ENCODE peak calls at places on chromosomes 16 and 17, in six cellular contexts. K is cardiac muscle cell; T is uterus; S is HepG2; U is prostate gland; Q is naive thymus-derived CD4-positive, alpha-beta T cell. X is an unnamed sample. For H3K4me1, the result is how much of the 10 kb centered on the place peaks cover.

GRCh38 chr17:50206604-50207293 is 5.3 kb upstream of the COL1A1 start:
- DNase-seq in Q (no peak), S (no peak), K (peak), U (no peak), T (peak), X (no peak)

GRCh38 chr16:55668337-55669281 is 12.8 kb downstream of the SLC6A2 start:
- DNase-seq in K (no peak), S (peak), Q (no peak), T (no peak), U (no peak), X (peak)

GRCh38 chr17:12965988-12966387 is 51.8 kb downstream of the ELAC2 start:
- DNase-seq in Q (no peak), S (no peak), K (no peak), U (no peak), T (no peak), X (no peak)

GRCh38 chr16:12646490-12647274 is 157.0 kb downstream of the CPPED1 start:
- DNase-seq in K (no peak), S (peak), T (no peak), Q (no peak), U (no peak), X (no peak)

GRCh38 chr17:28078443-28079229 is 36.2 kb downstream of the NLK start:
- DNase-seq in S (no peak), K (no peak), U (no peak), T (no peak), Q (no peak), X (no peak)

GRCh38 chr17:77726549-77726957 is 231.9 kb upstream of the TNRC6C start:
- DNase-seq in Q (no peak), K (no peak), T (no peak), S (no peak), U (no peak), X (no peak)

GRCh38 chr17:17125136-17126084 is 80.7 kb downstream of the PLD6 start:
- DNase-seq in Q (no peak), U (no peak), K (no peak), T (no peak), S (no peak), X (no peak)

GRCh38 chr16:12027091-12027490 is 50.6 kb downstream of the SNX29 start:
- DNase-seq in S (no peak), K (no peak), U (peak), Q (no peak), T (no peak), X (peak)

GRCh38 chr17:20291076-20291475 is 176.3 kb downstream of the LGALS9B start:
- DNase-seq in Q (no peak), S (no peak), K (no peak), T (no peak), U (no peak), X (no peak)

GRCh38 chr16:89400740-89401139 is 89.6 kb downstream of the ANKRD11 start:
- DNase-seq in K (no peak), Q (no peak), T (no peak), U (no peak), S (no peak), X (no peak)

DNA sequence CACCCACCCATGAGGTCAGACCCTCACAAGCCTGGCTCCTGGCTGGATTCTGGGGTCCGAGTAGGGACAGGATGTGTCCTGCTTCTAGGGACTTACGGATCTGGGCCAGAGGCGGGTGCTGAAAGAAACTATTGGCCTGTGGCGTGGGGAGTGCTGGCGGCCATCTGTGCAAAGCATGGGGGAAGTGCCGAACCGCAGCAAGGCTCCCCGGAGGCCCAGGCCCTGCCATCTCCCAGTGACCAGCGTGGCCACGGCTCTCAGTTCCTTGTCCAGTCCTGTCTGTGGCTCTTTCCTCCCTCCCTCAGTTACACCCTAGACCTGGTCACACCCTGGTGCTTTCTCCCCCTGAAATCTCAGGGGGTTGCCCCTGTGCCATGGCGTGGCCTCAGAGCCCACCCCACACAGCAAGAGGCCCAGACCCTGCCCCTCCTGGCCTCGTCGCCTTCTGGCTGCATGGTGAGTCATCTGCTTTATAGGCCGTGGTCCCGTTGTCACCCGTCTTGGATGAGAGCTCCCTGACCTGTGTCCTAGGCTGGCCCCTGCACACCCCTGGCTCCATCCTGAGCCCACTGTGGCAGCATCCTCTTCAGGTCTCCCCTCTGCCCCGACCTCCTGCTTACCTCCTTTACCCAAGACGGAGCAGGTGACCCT is 54.5 kb downstream of the PRMT7 start:
- DNase-seq in Q (no peak), K (no peak), U (no peak), T (no peak), S (no peak), X (no peak)
- H3K27ac ChIP-seq in Q (no peak), K (no peak), U (no peak), T (no peak), S (no peak), X (no peak)

GRCh38 chr16:19323596-19323995 is 38.1 kb downstream of the CLEC19A start:
- DNase-seq in U (no peak), K (no peak), S (no peak), T (no peak), Q (no peak), X (no peak)
- H3K4me1 ChIP-seq in U (under half), K (under half), S (under half), T (under half), Q (under half), X (under half)

GRCh38 chr17:75856062-75856681 is 1.0 kb upstream of the WBP2 start:
- DNase-seq in Q (no peak), K (no peak), S (peak), T (no peak), U (no peak), X (peak)

GRCh38 chr17:75864448-75864871 is 9.3 kb upstream of the WBP2 start:
- DNase-seq in S (no peak), T (peak), K (no peak), Q (no peak), U (no peak), X (peak)

DNA sequence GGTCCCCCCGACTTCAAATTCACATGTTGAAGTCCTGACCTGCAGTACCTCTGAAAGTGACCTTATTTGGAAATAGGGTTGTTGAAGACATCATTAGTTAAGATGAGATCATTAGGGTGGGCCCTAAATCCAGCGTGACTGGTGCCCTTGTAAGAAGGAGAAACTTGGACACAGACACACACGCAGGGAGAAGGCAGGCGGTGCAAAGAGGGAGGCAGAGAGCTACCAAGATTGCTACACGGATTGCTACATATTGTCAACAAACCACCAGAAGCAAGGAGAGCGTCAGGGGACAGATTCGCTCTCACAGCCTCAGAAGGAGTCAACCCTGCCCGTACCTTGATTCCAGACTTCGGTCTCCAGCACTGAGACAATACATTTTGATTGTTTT is 6.8 kb upstream of the WBP2 start:
- DNase-seq in T (peak), Q (no peak), K (no peak), U (no peak), S (no peak), X (no peak)
- H3K27ac ChIP-seq in T (peak), Q (no peak), K (no peak), U (no peak), S (no peak), X (no peak)

GRCh38 chr17:64500923-64501765 is 4.3 kb upstream of the POLG2 start:
- DNase-seq in T (no peak), S (no peak), K (peak), Q (no peak), U (no peak), X (peak)
- H3K4me1 ChIP-seq in T (under half), S (half or more), K (under half), Q (under half), U (under half), X (under half)